ENCODE peak calls at places on chromosomes 13 and 19, in six cellular contexts. I, V, W, Z, K and U are unnamed samples.
A peak's percentile ranks its signal among the peaks of the same experiment; 100 is the strongest.

GRCh38 chr13:111490611-111491010 is 170.2 kb downstream of the TEX29 start:
- DNase-seq in I (no peak), K (no peak), V (no peak), Z (no peak), W (peak; percentile 15), U (no peak)

GRCh38 chr13:66312312-66313087 is 917.6 kb downstream of the PCDH9 start:
- DNase-seq in V (no peak), K (no peak), W (no peak), I (peak; percentile 35), Z (no peak), U (no peak)

GRCh38 chr19:56699552-56699951 is 28.0 kb upstream of the ZNF835 start:
- DNase-seq in K (no peak), I (no peak), Z (no peak), W (no peak), V (no peak), U (no peak)

GRCh38 chr13:106916329-106916728 is 348.4 kb upstream of the ARGLU1 start:
- DNase-seq in W (no peak), I (no peak), K (no peak), V (no peak), Z (no peak), U (no peak)

GRCh38 chr13:99256709-99257108 is 1.5 kb downstream of the GPR18 start:
- DNase-seq in W (no peak), V (no peak), Z (no peak), K (no peak), I (no peak), U (no peak)

GRCh38 chr13:101449971-101450748 is 2.3 kb upstream of the ITGBL1 start:
- DNase-seq in I (no peak), W (no peak), V (no peak), K (peak; percentile 86), Z (no peak), U (no peak)

GRCh38 chr13:66837246-66837645 is 392.9 kb downstream of the PCDH9 start:
- DNase-seq in K (no peak), V (no peak), W (no peak), Z (no peak), I (no peak), U (no peak)

GRCh38 chr13:79995334-79995733 is 345.6 kb downstream of the SPRY2 start:
- DNase-seq in W (no peak), K (peak; percentile 41), I (no peak), V (no peak), Z (no peak), U (no peak)

GRCh38 chr13:52599037-52599852 is 43.0 kb upstream of the HNRNPA1L2 start:
- DNase-seq in Z (no peak), V (no peak), W (no peak), I (peak; percentile 28), K (peak; percentile 37), U (no peak)

GRCh38 chr13:26965976-26966375 is 205.4 kb upstream of the GPR12 start:
- DNase-seq in K (no peak), I (no peak), V (peak; percentile 45), Z (no peak), W (no peak), U (no peak)

GRCh38 chr13:83780201-83780600 is 102.1 kb downstream of the SLITRK1 start:
- DNase-seq in I (no peak), W (peak; percentile 28), V (no peak), Z (no peak), K (no peak), U (no peak)

GRCh38 chr19:47124937-47125668 is 5.5 kb upstream of the SAE1 start:
- DNase-seq in I (no peak), K (peak; percentile 55), W (no peak), Z (no peak), V (no peak), U (no peak)

GRCh38 chr19:6228523-6229215 is 51.1 kb downstream of the MLLT1 start:
- DNase-seq in V (no peak), I (no peak), W (peak; percentile 67), Z (no peak), K (no peak), U (no peak)

GRCh38 chr19:41939861-41940442 is 11.7 kb upstream of the ERFL start:
- DNase-seq in V (peak; percentile 62), I (no peak), K (no peak), W (peak; percentile 81), Z (no peak), U (no peak)

GRCh38 chr13:57624565-57625435 is 6.7 kb upstream of the PCDH17 start:
- DNase-seq in V (no peak), I (peak; percentile 61), K (peak; percentile 25), W (no peak), Z (no peak), U (no peak)

GRCh38 chr13:43388282-43389034 is 365.1 kb downstream of the DNAJC15 start:
- DNase-seq in I (no peak), K (peak; percentile 74), W (no peak), V (no peak), Z (no peak), U (no peak)

GRCh38 chr13:93328943-93329342 is 102.3 kb downstream of the GPC6 start:
- DNase-seq in V (no peak), W (no peak), Z (no peak), K (no peak), I (no peak), U (no peak)

GRCh38 chr19:47176627-47177090 is 46.0 kb downstream of the SAE1 start:
- DNase-seq in W (no peak), Z (no peak), K (no peak), V (no peak), I (peak; percentile 36), U (peak; percentile 77)

GRCh38 chr19:8611890-8612806 is 1.6 kb upstream of the ADAMTS10 start:
- DNase-seq in K (no peak), W (peak; percentile 90), Z (no peak), V (no peak), I (peak; percentile 28), U (peak; percentile 56)

GRCh38 chr13:57640582-57640981 is 9.0 kb downstream of the PCDH17 start:
- DNase-seq in Z (no peak), K (no peak), W (no peak), I (no peak), V (no peak), U (no peak)

GRCh38 chr19:8528500-8528899 is 14.5 kb upstream of the ZNF414 start:
- DNase-seq in W (no peak), Z (no peak), V (no peak), K (no peak), I (no peak), U (no peak)

GRCh38 chr19:50933640-50934039 is 19.2 kb downstream of the KLK5 start:
- DNase-seq in W (no peak), K (peak; percentile 53), I (no peak), V (no peak), Z (no peak), U (no peak)

GRCh38 chr13:26557393-26558073 is at the start of gene WASF3:
- DNase-seq in I (peak; percentile 79), W (peak; percentile 98), K (peak; percentile 97), V (peak; percentile 93), Z (peak; percentile 3), U (peak; percentile 94)

GRCh38 chr13:20461481-20461859 is 64.2 kb downstream of the CRYL1 start:
- DNase-seq in V (no peak), K (no peak), Z (no peak), I (no peak), W (no peak), U (no peak)

GRCh38 chr13:59034198-59034597 is 1129.5 kb downstream of the DIAPH3 start:
- DNase-seq in V (no peak), W (no peak), I (no peak), K (no peak), Z (no peak), U (no peak)

DNA sequence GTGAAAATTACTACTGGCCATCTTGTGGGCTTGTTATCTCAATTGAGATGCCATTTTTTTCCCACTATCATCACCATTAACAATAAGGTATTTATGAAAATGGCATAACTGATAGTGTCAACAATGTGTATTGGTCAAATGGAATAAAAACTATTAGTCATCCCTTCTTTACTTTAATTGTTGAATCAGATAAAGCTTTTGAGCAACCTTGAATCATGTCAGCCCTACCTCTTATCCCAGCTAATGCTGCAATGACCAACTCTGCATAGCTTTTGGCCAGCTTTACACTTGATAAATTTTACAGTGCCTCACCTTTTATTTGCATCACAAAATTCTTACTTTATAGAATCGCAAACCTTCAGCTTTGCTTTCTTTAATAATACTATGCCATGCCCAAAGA is 784.0 kb upstream of the PRR20A start:
- DNase-seq in Z (no peak), W (no peak), I (no peak), V (no peak), K (no peak), U (no peak)
- H3K27ac ChIP-seq in Z (no peak overlapping the region), W (no peak overlapping the region), I (no peak overlapping the region), V (no peak overlapping the region), K (no peak overlapping the region), U (no peak overlapping the region)

GRCh38 chr13:81539643-81540150 is 1198.8 kb upstream of the SPRY2 start:
- DNase-seq in I (no peak), Z (no peak), V (no peak), K (no peak), W (no peak), U (no peak)

DNA sequence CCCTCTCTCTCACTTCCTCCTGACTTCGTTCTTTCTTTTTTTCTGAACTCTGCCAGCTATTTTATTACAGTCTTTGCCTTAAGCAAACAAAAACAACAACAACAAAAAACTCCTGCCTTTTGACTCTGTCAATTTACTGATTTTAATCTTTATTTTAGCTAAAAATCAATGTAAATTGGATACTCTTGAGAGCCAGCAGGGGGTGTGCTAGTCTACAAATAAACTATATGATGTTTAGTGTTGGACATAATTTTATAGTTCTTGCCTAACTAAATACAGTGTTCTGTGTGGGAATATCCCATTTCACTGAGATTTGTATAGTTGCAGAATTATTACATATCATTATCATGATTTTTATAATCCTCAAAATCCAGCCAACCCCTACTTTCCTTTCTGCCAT is 1199.9 kb upstream of the SPRY2 start:
- DNase-seq in V (no peak), K (no peak), W (no peak), I (no peak), Z (no peak), U (no peak)
- TF ChIP-seq CTCF in V (peak; percentile 9), K (no peak), W (peak; percentile 20), I (no peak), Z (peak; percentile 31), U (no peak)

GRCh38 chr19:17098326-17098725 is 22.7 kb downstream of the MYO9B start:
- DNase-seq in I (no peak), Z (no peak), V (no peak), K (no peak), W (no peak), U (no peak)
- H3K27ac ChIP-seq in I (no peak overlapping the region), Z (no peak overlapping the region), V (no peak overlapping the region), K (peak overlapping the region; percentile 15), W (no peak overlapping the region), U (peak overlapping the region; percentile 93)

DNA sequence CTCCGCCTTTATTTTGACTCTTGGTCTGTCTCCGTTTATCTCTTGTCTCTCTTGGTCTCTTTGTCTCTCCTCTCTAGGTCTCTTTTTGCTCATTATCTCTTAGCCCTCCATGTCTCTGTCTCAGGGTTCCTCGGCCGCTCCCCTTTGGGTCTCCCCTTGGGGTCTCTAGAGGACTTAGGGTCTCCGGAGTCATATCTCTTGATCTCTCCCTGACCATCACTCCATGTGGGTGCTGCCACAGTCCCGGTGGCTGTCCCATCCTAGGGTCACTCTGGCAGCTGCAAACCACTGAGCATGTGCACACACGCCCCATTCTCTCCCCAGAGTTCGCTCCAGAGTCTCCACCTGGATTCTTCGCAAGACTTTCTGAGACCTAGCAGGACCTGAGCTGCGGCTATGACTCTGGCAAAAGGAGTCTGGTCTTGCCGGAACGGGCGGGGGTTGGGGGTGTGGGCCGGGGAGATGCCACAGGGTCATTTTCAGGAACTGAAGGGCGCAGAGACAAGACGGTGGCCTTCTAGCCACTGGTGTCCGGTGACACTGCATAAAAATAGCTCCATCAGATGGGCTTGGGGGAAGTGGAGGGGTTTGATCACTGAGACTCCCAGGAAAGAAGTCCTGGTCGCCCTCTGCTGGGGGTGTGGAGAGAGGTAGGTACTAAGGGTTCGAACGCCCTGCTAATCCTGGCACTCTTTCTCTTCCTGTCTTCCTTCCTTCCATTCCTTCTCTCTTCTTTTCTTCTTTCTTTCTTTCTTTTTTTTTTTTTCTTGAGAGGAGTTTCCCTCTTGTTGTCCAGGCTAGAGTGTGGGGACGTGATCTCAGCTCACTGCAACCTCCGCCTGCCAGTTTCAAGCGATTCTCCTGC is 1.2 kb upstream of the KCNA7 start:
- DNase-seq in K (no peak), W (no peak), Z (no peak), V (no peak), I (no peak), U (no peak)
- TF ChIP-seq CTCF in K (peak; percentile 11), W (no peak), Z (peak; percentile 34), V (no peak), I (no peak), U (no peak)